ENCODE peak calls at places on chromosome 20, in seven cellular contexts. H is GM23338; X is thoracic aorta; Y is effector memory CD4-positive, alpha-beta T cell; B is uterus; P is dorsolateral prefrontal cortex; N is brain microvascular endothelial cell. W is an unnamed sample.

GRCh38 chr20:44768854-44769480 is 23.3 kb downstream of the KCNK15 start:
- DNase-seq in X (no peak), N (no peak), P (no peak), B (no peak), H (no peak), Y (no peak), W (no peak)

GRCh38 chr20:32807706-32808105 is 12.0 kb upstream of the MAPRE1 start:
- DNase-seq in N (no peak), Y (no peak), H (peak; percentile 91), X (no peak), B (no peak), P (no peak), W (no peak)

GRCh38 chr20:43916073-43916874 is 1.6 kb downstream of the TOX2 start:
- DNase-seq in H (peak; percentile 36), Y (no peak), P (no peak), B (no peak), N (no peak), X (no peak), W (no peak)

GRCh38 chr20:44586289-44586911 is 4.0 kb downstream of the PKIG start:
- DNase-seq in N (no peak), B (no peak), P (no peak), Y (no peak), X (no peak), H (no peak), W (no peak)

GRCh38 chr20:44009679-44009992 is 95.0 kb downstream of the TOX2 start:
- DNase-seq in X (no peak), P (no peak), N (no peak), H (no peak), B (no peak), Y (no peak), W (no peak)

GRCh38 chr20:32203556-32204484 is 3.7 kb downstream of the PLAGL2 start:
- DNase-seq in H (no peak), B (peak; percentile 39), N (no peak), Y (no peak), X (no peak), P (no peak), W (no peak)

GRCh38 chr20:31842471-31843157 is 2.8 kb downstream of the FOXS1 start:
- DNase-seq in N (peak; percentile 84), X (no peak), H (peak; percentile 57), B (peak; percentile 59), P (no peak), Y (no peak), W (no peak)

GRCh38 chr20:37556538-37556937 is 28.9 kb upstream of the BLCAP start:
- DNase-seq in Y (no peak), B (no peak), H (no peak), P (no peak), N (no peak), X (no peak), W (no peak)

GRCh38 chr20:61439251-61439650 is 187.2 kb downstream of the CDH4 start:
- DNase-seq in B (no peak), P (no peak), N (no peak), Y (no peak), H (no peak), X (no peak), W (no peak)

DNA sequence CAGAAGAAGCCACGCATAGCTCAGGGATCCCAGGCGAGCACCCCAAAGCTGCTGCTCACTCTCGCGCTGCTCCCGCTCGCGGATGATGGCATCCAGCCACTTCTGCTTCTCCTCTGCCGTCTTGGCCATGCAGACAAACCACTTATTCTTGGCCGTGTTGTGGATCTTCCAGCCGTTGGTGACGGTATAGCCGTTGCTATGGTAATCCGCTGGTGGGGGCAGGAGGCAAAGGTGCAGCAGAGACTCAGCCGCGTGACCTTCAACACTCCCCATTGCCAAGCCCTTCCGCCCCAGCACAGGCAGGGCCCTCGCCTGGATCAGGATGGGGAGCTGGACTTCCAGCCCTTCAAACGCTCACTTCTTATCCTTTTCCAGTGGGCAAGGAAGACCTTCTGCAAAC is 136.9 kb downstream of the PREX1 start:
- DNase-seq in X (no peak), P (no peak), Y (no peak), N (no peak), H (peak; percentile 43), B (no peak), W (peak; percentile 35)
- H3K27ac ChIP-seq in X (no peak overlapping the region), P (peak overlapping the region; percentile 77), Y (no peak overlapping the region), N (no peak overlapping the region), H (no peak overlapping the region), B (no peak overlapping the region), W (peak overlapping the region; percentile 67)

GRCh38 chr20:53872561-53873248 is 197.7 kb downstream of the BCAS1 start:
- DNase-seq in Y (peak; percentile 8), H (no peak), B (no peak), X (no peak), P (no peak), N (peak; percentile 28), W (no peak)
- H3K27ac ChIP-seq in Y (peak overlapping the region; percentile 55), H (peak overlapping the region; percentile 56), B (no peak overlapping the region), X (peak overlapping the region; percentile 30), P (no peak overlapping the region), N (peak overlapping the region; percentile 34), W (no peak overlapping the region)

DNA sequence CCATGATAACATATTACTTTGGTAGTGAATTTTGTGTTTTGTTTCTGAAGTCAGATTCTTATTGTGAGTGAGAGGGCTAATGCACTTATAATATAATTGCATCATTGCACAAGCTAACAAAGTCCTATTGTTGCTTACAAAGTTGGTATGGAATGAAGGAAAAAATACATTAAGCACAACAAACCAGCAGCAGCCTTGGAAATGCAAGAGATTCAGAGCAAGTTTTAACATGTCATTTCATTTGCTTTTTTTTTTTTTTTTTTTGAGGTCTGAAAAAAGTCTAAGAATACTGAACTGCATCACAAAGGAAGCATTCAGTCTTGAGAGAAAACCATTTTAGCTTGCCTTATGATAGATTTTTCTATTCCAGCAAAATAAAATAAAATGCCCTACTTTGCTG is 57.6 kb downstream of the PLCB4 start:
- DNase-seq in N (no peak), H (no peak), P (no peak), Y (no peak), X (no peak), B (no peak), W (no peak)
- H3K27ac ChIP-seq in N (no peak overlapping the region), H (no peak overlapping the region), P (no peak overlapping the region), Y (no peak overlapping the region), X (no peak overlapping the region), B (no peak overlapping the region), W (no peak overlapping the region)

GRCh38 chr20:51419646-51420045 is 122.9 kb downstream of the NFATC2 start:
- DNase-seq in H (no peak), X (no peak), B (no peak), P (no peak), N (no peak), Y (no peak), W (no peak)

GRCh38 chr20:51416532-51417244 is 125.8 kb downstream of the NFATC2 start:
- DNase-seq in B (no peak), N (no peak), X (no peak), H (no peak), Y (no peak), P (no peak), W (no peak)

GRCh38 chr20:51417745-51418529 is 124.6 kb downstream of the NFATC2 start:
- DNase-seq in X (no peak), Y (peak; percentile 37), N (no peak), P (no peak), H (peak; percentile 15), B (no peak), W (no peak)

GRCh38 chr20:51419236-51419635 is 123.3 kb downstream of the NFATC2 start:
- DNase-seq in B (no peak), P (no peak), H (no peak), N (no peak), Y (no peak), X (no peak), W (no peak)

GRCh38 chr20:51417245-51417560 is 125.3 kb downstream of the NFATC2 start:
- DNase-seq in Y (no peak), P (no peak), N (no peak), B (no peak), X (no peak), H (no peak), W (no peak)
- H3K27ac ChIP-seq in Y (peak overlapping the region; percentile 69), P (no peak overlapping the region), N (no peak overlapping the region), B (no peak overlapping the region), X (no peak overlapping the region), H (no peak overlapping the region), W (no peak overlapping the region)

DNA sequence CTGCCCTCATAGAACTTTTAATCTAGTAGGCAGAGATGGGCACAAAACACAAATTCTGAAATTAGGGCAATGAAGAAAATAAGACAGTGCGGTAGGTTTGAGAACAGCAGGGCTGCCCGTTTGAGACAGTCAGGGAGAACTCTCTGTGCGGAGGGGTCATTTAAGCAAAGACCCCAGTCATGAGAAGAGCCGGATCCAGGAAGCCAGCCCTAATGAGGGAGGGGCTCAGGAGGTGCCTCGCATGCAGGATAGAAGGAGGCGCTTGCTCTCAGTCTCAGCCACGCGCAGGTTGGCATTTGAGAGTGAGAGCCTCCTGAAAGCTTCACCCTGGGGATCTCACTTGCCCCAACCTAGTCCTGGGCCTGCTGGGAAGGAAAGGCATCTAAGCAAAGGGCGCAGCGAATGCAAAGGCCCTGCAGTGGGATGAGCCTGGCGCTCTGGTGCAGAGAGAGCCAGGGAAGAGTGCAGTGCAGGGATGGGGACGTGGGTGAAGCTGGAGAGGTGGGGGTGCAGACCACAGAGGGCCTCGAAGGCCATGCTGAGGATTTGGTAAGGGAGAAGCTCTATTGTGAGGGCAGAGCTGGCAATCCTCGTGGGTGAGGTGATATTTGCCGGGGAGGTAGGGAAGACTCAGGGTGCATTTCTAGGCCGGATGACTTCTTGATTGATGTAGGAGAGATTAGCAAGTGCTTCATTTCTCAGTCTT is 130.0 kb upstream of the PTPN1 start:
- DNase-seq in N (no peak), P (no peak), Y (no peak), B (no peak), X (no peak), H (no peak), W (no peak)
- H3K27ac ChIP-seq in N (no peak overlapping the region), P (no peak overlapping the region), Y (no peak overlapping the region), B (peak overlapping the region; percentile 85), X (peak overlapping the region; percentile 66), H (no peak overlapping the region), W (no peak overlapping the region)

GRCh38 chr20:17645010-17645409 is 37.0 kb downstream of the RRBP1 start:
- DNase-seq in N (no peak), B (no peak), X (no peak), Y (no peak), P (no peak), H (no peak), W (no peak)
- H3K27ac ChIP-seq in N (no peak overlapping the region), B (no peak overlapping the region), X (peak overlapping the region; percentile 36), Y (no peak overlapping the region), P (no peak overlapping the region), H (peak overlapping the region; percentile 72), W (no peak overlapping the region)

DNA sequence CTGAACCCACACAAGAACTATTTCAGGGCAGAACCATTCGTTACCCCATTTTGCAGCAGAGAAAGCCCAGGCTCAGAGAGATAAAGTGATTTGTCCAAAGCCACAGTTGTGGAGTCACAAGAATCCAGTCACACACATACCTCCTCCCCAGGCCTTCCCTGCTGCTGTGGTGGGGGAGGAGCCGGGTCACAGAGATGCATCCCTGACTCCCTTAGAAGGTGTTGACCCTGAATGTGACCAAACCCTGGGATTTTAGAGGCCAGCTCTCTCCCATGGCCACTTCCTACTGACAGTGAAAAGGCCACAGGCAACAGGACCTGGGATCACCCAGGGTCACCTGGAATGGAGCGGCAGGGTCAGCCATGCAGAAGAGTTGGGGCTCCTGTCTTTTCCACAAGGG is 48.6 kb downstream of the CHMP4B start:
- DNase-seq in Y (no peak), N (no peak), B (no peak), H (no peak), X (no peak), P (no peak), W (no peak)
- H3K27ac ChIP-seq in Y (no peak overlapping the region), N (no peak overlapping the region), B (no peak overlapping the region), H (no peak overlapping the region), X (no peak overlapping the region), P (peak overlapping the region; percentile 80), W (no peak overlapping the region)

W was measured in substantia nigra.